ENCODE peak calls at places on chromosomes 1 and 21, in four cellular contexts. One of them, this sample, is unnamed.

GRCh38 chr1:37797750-37798345 is 4.2 kb downstream of the MANEAL start:
- DNase-seq in endothelial cell of umbilical vein: no peak
- DNase-seq in CD8-positive, alpha-beta memory T cell: no peak
- DNase-seq in fibroblast of lung: peak; percentile 38
- DNase-seq in this sample: no peak

GRCh38 chr1:55927934-55928333 is 651.4 kb downstream of the PLPP3 start:
- DNase-seq in endothelial cell of umbilical vein: no peak
- DNase-seq in CD8-positive, alpha-beta memory T cell: no peak
- DNase-seq in fibroblast of lung: peak; percentile 64
- DNase-seq in this sample: no peak

GRCh38 chr1:162065016-162065415 is 4.5 kb upstream of the NOS1AP start:
- DNase-seq in endothelial cell of umbilical vein: no peak
- DNase-seq in CD8-positive, alpha-beta memory T cell: no peak
- DNase-seq in fibroblast of lung: no peak
- DNase-seq in this sample: no peak

GRCh38 chr1:9652379-9653194 is 1.1 kb downstream of the PIK3CD start:
- DNase-seq in endothelial cell of umbilical vein: no peak
- DNase-seq in CD8-positive, alpha-beta memory T cell: peak; percentile 68
- DNase-seq in fibroblast of lung: no peak
- DNase-seq in this sample: peak; percentile 58

GRCh38 chr1:3154081-3154795 is 85.2 kb downstream of the PRDM16 start:
- DNase-seq in endothelial cell of umbilical vein: no peak
- DNase-seq in CD8-positive, alpha-beta memory T cell: no peak
- DNase-seq in fibroblast of lung: no peak
- DNase-seq in this sample: no peak

GRCh38 chr1:26225033-26225831 is 8.8 kb upstream of the CEP85 start:
- DNase-seq in endothelial cell of umbilical vein: peak; percentile 49
- DNase-seq in CD8-positive, alpha-beta memory T cell: no peak
- DNase-seq in fibroblast of lung: peak; percentile 22
- DNase-seq in this sample: peak; percentile 23

GRCh38 chr1:31792116-31792515 is 23.7 kb downstream of the SPOCD1 start:
- DNase-seq in endothelial cell of umbilical vein: no peak
- DNase-seq in CD8-positive, alpha-beta memory T cell: no peak
- DNase-seq in fibroblast of lung: no peak
- DNase-seq in this sample: no peak

GRCh38 chr1:243850013-243850367 is at the start of gene AKT3:
- DNase-seq in endothelial cell of umbilical vein: no peak
- DNase-seq in CD8-positive, alpha-beta memory T cell: no peak
- DNase-seq in fibroblast of lung: no peak
- DNase-seq in this sample: no peak

GRCh38 chr1:22364764-22365163 is 86.9 kb upstream of the ZBTB40 start:
- DNase-seq in endothelial cell of umbilical vein: no peak
- DNase-seq in CD8-positive, alpha-beta memory T cell: no peak
- DNase-seq in fibroblast of lung: no peak
- DNase-seq in this sample: no peak

GRCh38 chr1:63592536-63593302 is 492 bp upstream of the PGM1 start:
- DNase-seq in endothelial cell of umbilical vein: no peak
- DNase-seq in CD8-positive, alpha-beta memory T cell: no peak
- DNase-seq in fibroblast of lung: peak; percentile 27
- DNase-seq in this sample: no peak

GRCh38 chr1:966135-966602 is at the start of gene PLEKHN1:
- DNase-seq in endothelial cell of umbilical vein: peak; percentile 17
- DNase-seq in CD8-positive, alpha-beta memory T cell: no peak
- DNase-seq in fibroblast of lung: no peak
- DNase-seq in this sample: no peak

GRCh38 chr1:22117851-22118250 is 25.0 kb downstream of the WNT4 start:
- DNase-seq in endothelial cell of umbilical vein: no peak
- DNase-seq in CD8-positive, alpha-beta memory T cell: no peak
- DNase-seq in fibroblast of lung: peak; percentile 64
- DNase-seq in this sample: no peak

GRCh38 chr1:51877434-51878306 is 857 bp downstream of the NRDC start:
- DNase-seq in endothelial cell of umbilical vein: peak; percentile 67
- DNase-seq in CD8-positive, alpha-beta memory T cell: no peak
- DNase-seq in fibroblast of lung: peak; percentile 38
- DNase-seq in this sample: peak; percentile 2

GRCh38 chr1:220970311-220970710 is 91.1 kb downstream of the HLX start:
- DNase-seq in endothelial cell of umbilical vein: peak; percentile 34
- DNase-seq in CD8-positive, alpha-beta memory T cell: no peak
- DNase-seq in fibroblast of lung: no peak
- DNase-seq in this sample: no peak

GRCh38 chr21:25584833-25585232 is 22.4 kb downstream of the MRPL39 start:
- DNase-seq in endothelial cell of umbilical vein: no peak
- DNase-seq in CD8-positive, alpha-beta memory T cell: no peak
- DNase-seq in fibroblast of lung: no peak
- DNase-seq in this sample: no peak

GRCh38 chr1:87404306-87404705 is 75.6 kb downstream of the LMO4 start:
- DNase-seq in endothelial cell of umbilical vein: no peak
- DNase-seq in CD8-positive, alpha-beta memory T cell: no peak
- DNase-seq in fibroblast of lung: no peak
- DNase-seq in this sample: no peak

GRCh38 chr1:197399691-197400521 is 131.9 kb downstream of the CRB1 start:
- DNase-seq in endothelial cell of umbilical vein: peak; percentile 60
- DNase-seq in CD8-positive, alpha-beta memory T cell: no peak
- DNase-seq in fibroblast of lung: peak; percentile 69
- DNase-seq in this sample: peak; percentile 26

DNA sequence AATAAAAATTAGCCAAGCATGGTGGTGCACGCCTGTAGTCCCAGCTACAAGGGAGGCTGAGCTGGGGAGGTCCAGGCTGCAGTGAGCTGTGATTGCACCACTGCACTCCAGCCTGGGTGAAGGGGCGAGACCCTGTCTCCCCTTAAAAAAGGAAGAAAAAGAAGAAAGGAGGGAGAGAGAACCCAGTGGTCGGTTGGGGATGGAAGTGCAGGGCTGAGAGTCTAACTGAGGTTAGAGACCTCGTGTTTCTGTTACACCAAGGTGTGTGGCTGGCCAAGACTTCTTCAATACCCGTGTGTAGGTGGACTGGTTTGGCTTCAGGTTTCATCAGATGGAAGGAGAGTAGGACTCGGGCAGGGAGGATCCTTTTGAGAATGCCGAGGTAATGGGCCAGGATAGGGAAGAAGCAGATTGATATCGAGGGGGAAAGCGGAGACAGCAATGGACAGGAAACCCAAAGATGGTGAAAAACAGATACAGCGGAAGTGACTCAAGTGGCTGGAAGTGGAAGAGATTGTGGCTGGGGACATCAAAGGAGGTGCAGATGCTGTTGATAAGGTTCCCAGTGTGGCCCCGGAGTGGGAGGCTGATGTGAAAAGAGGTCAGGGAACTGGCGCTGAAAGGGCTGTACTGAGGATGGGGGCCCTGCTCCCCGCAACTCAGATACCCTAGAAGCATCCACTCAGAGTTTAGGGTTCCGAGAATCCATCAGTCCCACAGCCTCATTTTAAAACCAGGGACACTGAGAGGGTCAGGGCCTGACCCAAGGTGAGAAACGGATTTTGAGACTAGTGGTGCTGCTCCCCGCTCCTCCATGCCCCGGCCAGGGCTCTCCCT is 681 bp upstream of the UBXN10 start:
- DNase-seq in endothelial cell of umbilical vein: no peak
- DNase-seq in CD8-positive, alpha-beta memory T cell: peak; percentile 22
- DNase-seq in fibroblast of lung: no peak
- DNase-seq in this sample: peak; percentile 76
- H3K27me3 ChIP-seq in endothelial cell of umbilical vein: peaks cover 22% of the 10 kb centered on the region
- H3K27me3 ChIP-seq in CD8-positive, alpha-beta memory T cell: no peaks in the 10 kb centered on the region
- H3K27me3 ChIP-seq in fibroblast of lung: peaks cover 28% of the 10 kb centered on the region
- H3K27me3 ChIP-seq in this sample: no peaks in the 10 kb centered on the region

GRCh38 chr1:156642265-156643185 is 608 bp downstream of the BCAN start:
- DNase-seq in endothelial cell of umbilical vein: no peak
- DNase-seq in CD8-positive, alpha-beta memory T cell: no peak
- DNase-seq in fibroblast of lung: no peak
- DNase-seq in this sample: no peak

GRCh38 chr1:156644146-156644545 is 2.2 kb downstream of the BCAN start:
- DNase-seq in endothelial cell of umbilical vein: no peak
- DNase-seq in CD8-positive, alpha-beta memory T cell: no peak
- DNase-seq in fibroblast of lung: no peak
- DNase-seq in this sample: no peak

GRCh38 chr1:156645058-156645457 is 3.1 kb downstream of the BCAN start:
- DNase-seq in endothelial cell of umbilical vein: no peak
- DNase-seq in CD8-positive, alpha-beta memory T cell: no peak
- DNase-seq in fibroblast of lung: no peak
- DNase-seq in this sample: no peak

GRCh38 chr1:156644640-156645039 is 2.7 kb downstream of the BCAN start:
- DNase-seq in endothelial cell of umbilical vein: no peak
- DNase-seq in CD8-positive, alpha-beta memory T cell: no peak
- DNase-seq in fibroblast of lung: no peak
- DNase-seq in this sample: no peak

GRCh38 chr1:156643266-156644092 is 1.6 kb downstream of the BCAN start:
- DNase-seq in endothelial cell of umbilical vein: no peak
- DNase-seq in CD8-positive, alpha-beta memory T cell: no peak
- DNase-seq in fibroblast of lung: no peak
- DNase-seq in this sample: peak; percentile 22
- H3K4me3 ChIP-seq in endothelial cell of umbilical vein: no peak overlapping the region
- H3K4me3 ChIP-seq in CD8-positive, alpha-beta memory T cell: no peak overlapping the region
- H3K4me3 ChIP-seq in fibroblast of lung: no peak overlapping the region
- H3K4me3 ChIP-seq in this sample: no peak overlapping the region

DNA sequence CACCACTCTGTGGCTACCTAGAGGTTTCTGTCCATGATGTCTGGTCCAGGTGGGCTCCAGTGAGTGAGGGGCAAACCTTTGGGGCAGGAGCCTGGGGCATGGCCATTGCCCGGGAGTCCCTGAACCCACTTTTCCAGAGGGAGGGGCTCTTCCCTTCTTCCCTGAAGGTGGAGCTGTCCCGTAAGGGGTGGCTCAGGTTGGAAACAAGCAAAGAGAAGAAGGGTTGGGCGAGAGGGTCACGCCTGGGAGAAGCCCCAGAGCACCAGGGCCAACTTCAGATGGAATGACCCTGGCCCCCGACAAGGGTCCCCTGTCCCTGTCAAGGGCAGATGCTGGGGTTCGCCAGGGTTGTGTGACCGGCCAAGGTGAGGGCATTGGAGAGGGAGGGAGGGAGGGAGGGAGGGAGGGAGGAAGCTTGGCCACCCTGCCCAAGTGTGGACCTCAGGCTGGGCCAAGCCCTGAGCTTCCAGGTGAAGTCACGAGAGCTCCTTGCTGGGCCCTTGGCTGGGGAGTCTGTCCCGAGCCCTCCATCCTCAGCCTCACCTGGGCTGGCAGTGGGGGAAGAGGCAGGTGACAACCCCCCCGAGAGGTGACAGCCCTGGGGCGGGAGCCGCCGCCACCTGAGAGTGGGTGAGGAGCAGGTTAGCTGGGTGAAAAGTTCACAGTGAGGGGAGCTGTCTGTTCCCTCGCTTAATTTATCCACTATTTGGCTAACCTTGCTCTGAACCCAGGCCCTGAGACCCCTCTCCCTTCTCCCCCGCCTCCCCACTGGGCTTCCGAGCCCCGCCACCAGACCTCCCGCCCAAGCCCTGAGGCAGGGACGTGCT is 69.5 kb downstream of the DHRS3 start:
- DNase-seq in endothelial cell of umbilical vein: no peak
- DNase-seq in CD8-positive, alpha-beta memory T cell: no peak
- DNase-seq in fibroblast of lung: no peak
- DNase-seq in this sample: no peak
- H3K27ac ChIP-seq in endothelial cell of umbilical vein: no peak overlapping the region
- H3K27ac ChIP-seq in CD8-positive, alpha-beta memory T cell: no peak overlapping the region
- H3K27ac ChIP-seq in fibroblast of lung: peak overlapping the region; percentile 62
- H3K27ac ChIP-seq in this sample: no peak overlapping the region

DNA sequence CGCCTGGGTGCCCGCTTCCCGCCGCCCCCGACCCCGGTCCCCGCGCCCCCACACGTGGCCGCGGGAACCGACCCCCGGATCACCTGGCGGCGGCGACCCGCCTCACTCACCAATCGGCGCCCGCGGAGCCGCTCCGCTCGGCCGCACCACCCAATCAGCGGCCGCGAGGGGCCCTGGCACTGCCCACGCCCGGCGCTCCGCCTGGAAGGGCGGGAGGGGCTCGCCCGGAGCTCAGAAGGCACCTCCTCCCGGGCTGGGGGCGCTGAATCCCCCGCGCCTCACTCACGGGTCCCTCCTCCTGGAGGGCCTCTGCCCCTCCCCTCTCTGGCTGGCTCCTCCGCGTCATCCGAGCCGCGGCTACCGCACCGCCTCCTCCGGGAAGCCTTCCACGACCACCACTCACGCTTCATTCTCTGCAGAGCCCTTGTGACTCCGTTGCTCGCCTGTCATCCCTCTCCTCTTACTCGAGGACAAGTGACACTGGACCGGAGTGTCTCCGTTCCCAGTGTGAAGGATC is 374 bp downstream of the SH2D5 start:
- DNase-seq in endothelial cell of umbilical vein: peak; percentile 46
- DNase-seq in CD8-positive, alpha-beta memory T cell: peak; percentile 54
- DNase-seq in fibroblast of lung: peak; percentile 51
- DNase-seq in this sample: peak; percentile 28
- H3K27me3 ChIP-seq in endothelial cell of umbilical vein: peaks cover 7% of the 10 kb centered on the region
- H3K27me3 ChIP-seq in CD8-positive, alpha-beta memory T cell: peaks cover 8% of the 10 kb centered on the region
- H3K27me3 ChIP-seq in fibroblast of lung: no peaks in the 10 kb centered on the region
- H3K27me3 ChIP-seq in this sample: no peaks in the 10 kb centered on the region

DNA sequence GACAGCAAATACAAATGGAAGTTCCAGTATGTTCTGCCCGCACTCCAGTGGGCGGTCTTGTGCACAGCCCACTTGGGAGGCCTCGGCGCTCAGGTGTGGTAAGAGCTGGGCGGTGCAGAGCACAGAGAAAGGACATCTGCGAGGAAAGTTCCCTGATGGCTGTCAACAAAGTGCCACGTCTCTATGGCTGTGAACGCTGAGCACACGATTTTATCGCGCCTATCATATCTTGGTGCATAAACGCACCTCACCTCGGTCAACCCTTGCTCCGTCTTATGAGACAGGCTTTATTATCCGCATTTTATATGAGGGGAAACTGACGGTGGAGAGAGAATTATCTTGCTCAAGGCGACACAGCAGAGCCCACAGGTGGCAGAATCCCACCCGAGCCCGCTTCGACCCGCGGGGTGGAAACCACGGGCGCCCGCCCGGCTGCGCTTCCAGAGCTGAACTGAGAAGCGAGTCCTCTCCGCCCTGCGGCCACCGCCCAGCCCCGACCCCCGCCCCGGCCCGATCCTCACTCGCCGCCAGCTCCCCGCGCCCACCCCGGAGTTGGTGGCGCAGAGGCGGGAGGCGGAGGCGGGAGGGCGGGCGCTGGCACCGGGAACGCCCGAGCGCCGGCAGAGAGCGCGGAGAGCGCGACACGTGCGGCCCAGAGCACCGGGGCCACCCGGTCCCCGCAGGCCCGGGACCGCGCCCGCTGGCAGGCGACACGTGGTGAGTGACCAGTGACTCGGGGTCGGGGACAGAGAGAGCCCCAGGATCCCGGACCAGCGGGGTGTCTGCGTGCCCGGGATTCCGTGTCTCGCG is at the start of gene IL12RB2:
- DNase-seq in endothelial cell of umbilical vein: no peak
- DNase-seq in CD8-positive, alpha-beta memory T cell: no peak
- DNase-seq in fibroblast of lung: no peak
- DNase-seq in this sample: peak; percentile 68
- H3K4me3 ChIP-seq in endothelial cell of umbilical vein: peak within 1 kb of the TSS; percentile 40
- H3K4me3 ChIP-seq in CD8-positive, alpha-beta memory T cell: peak within 1 kb of the TSS; percentile 65
- H3K4me3 ChIP-seq in fibroblast of lung: no peak within 1 kb of the TSS
- H3K4me3 ChIP-seq in this sample: peak within 1 kb of the TSS; percentile 19

DNA sequence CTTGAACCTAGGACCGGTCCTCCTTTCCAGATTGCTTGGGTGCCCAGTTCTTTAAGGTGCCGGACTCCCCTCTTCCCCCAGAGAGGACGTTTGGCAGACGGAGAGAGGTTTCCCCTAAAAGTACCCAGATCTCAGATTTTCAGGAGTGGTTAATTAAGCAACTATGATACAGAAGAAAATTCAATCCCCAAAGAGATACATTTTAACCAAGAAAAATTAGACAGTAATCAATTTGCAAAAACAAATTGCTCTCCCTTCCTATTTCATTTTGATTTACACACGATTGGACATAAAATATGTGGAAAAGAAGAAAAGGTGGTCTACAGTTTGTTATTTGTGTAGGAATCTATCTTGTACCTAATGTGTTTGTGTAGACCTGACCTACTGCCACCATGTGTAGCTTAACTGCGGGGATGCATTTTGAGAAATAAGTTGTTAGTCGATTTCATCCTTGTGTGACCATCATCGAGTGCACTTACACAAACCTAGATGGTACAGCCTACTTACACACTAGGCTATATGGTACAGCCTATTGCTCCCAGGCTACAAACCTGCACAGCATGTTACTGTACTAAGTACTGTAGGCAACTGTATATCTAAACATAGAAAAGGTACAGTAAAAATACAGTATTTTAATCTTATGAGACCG is 742 bp downstream of the RPAP2 start:
- DNase-seq in endothelial cell of umbilical vein: peak; percentile 27
- DNase-seq in CD8-positive, alpha-beta memory T cell: no peak
- DNase-seq in fibroblast of lung: peak; percentile 21
- DNase-seq in this sample: no peak
- H3K27ac ChIP-seq in endothelial cell of umbilical vein: peak overlapping the region; percentile 89
- H3K27ac ChIP-seq in CD8-positive, alpha-beta memory T cell: peak overlapping the region; percentile 89
- H3K27ac ChIP-seq in fibroblast of lung: peak overlapping the region; percentile 94
- H3K27ac ChIP-seq in this sample: peak overlapping the region; percentile 98